ENCODE peak calls at places on chromosomes 13 and 19, in four cellular contexts. V is HepG2, L is K562, Z is H1. R is an unnamed sample.

GRCh38 chr13:62309904-62310303 is 894.3 kb upstream of the PCDH20 start:
- DNase-seq in V (no peak), L (no peak), Z (peak; percentile 13), R (no peak)

GRCh38 chr19:13002389-13002898 is 7.2 kb downstream of the NFIX start:
- DNase-seq in V (no peak), L (no peak), Z (no peak), R (no peak)

GRCh38 chr13:25910243-25910642 is 141.6 kb downstream of the SHISA2 start:
- DNase-seq in V (no peak), Z (no peak), L (no peak), R (no peak)

GRCh38 chr19:1567116-1567847 is 843 bp downstream of the MEX3D start:
- DNase-seq in V (no peak), Z (no peak), L (peak; percentile 55), R (no peak)

GRCh38 chr19:44990459-44990858 is 10.8 kb upstream of the RELB start:
- DNase-seq in V (no peak), L (no peak), Z (no peak), R (no peak)

GRCh38 chr19:37078717-37079032 is 442 bp downstream of the ZNF420 start:
- DNase-seq in Z (no peak), V (no peak), L (no peak), R (no peak)

GRCh38 chr13:41905600-41906254 is 55.2 kb downstream of the VWA8 start:
- DNase-seq in L (peak; percentile 19), Z (no peak), V (peak; percentile 28), R (peak; percentile 25)

GRCh38 chr19:40247178-40247577 is 20.7 kb upstream of the CCNP start:
- DNase-seq in L (no peak), Z (no peak), V (no peak), R (no peak)

GRCh38 chr13:113049521-113049941 is 56.1 kb upstream of the F7 start:
- DNase-seq in V (no peak), L (no peak), Z (no peak), R (no peak)

GRCh38 chr13:49419292-49419691 is 24.6 kb downstream of the CAB39L start:
- DNase-seq in Z (no peak), V (peak; percentile 13), L (no peak), R (no peak)

GRCh38 chr13:75702476-75702875 is 66.3 kb downstream of the LMO7 start:
- DNase-seq in Z (no peak), L (no peak), V (no peak), R (no peak)

GRCh38 chr19:39133431-39134270 is 8.1 kb downstream of the PAK4 start:
- DNase-seq in L (no peak), Z (no peak), V (no peak), R (no peak)

GRCh38 chr19:3968556-3969434 is 2.1 kb downstream of the DAPK3 start:
- DNase-seq in L (peak; percentile 50), V (peak; percentile 98), Z (peak; percentile 97), R (peak; percentile 97)

GRCh38 chr13:111029957-111030609 is 85.0 kb upstream of the ARHGEF7 start:
- DNase-seq in V (no peak), L (no peak), Z (no peak), R (no peak)
- TF ChIP-seq MAFK in V (no peak), L (no peak), Z (no peak), R (no peak)

GRCh38 chr13:98546402-98546801 is 30.5 kb downstream of the STK24 start:
- DNase-seq in Z (no peak), L (no peak), V (no peak), R (no peak)
- TF ChIP-seq MAX in Z (no peak), L (no peak), V (no peak), R (no peak)

GRCh38 chr19:17255150-17255621 is 9.4 kb downstream of the USHBP1 start:
- DNase-seq in Z (no peak), L (no peak), V (peak; percentile 75), R (no peak)
- TF ChIP-seq MAFK in Z (no peak), L (no peak), V (no peak), R (no peak)

GRCh38 chr13:114148521-114148855 is 16.1 kb upstream of the RASA3 start:
- DNase-seq in Z (no peak), L (no peak), V (no peak), R (no peak)
- TF ChIP-seq MAX in Z (no peak), L (no peak), V (no peak), R (no peak)

GRCh38 chr13:27928353-27928804 is 8.6 kb downstream of the PDX1 start:
- DNase-seq in V (no peak), Z (no peak), L (no peak), R (no peak)

GRCh38 chr13:27924529-27925141 is 4.8 kb downstream of the PDX1 start:
- DNase-seq in V (no peak), L (no peak), Z (no peak), R (no peak)

GRCh38 chr13:27925220-27925991 is 5.6 kb downstream of the PDX1 start:
- DNase-seq in L (no peak), V (no peak), Z (no peak), R (no peak)

GRCh38 chr13:27927444-27928352 is 7.9 kb downstream of the PDX1 start:
- DNase-seq in Z (no peak), L (no peak), V (no peak), R (no peak)

DNA sequence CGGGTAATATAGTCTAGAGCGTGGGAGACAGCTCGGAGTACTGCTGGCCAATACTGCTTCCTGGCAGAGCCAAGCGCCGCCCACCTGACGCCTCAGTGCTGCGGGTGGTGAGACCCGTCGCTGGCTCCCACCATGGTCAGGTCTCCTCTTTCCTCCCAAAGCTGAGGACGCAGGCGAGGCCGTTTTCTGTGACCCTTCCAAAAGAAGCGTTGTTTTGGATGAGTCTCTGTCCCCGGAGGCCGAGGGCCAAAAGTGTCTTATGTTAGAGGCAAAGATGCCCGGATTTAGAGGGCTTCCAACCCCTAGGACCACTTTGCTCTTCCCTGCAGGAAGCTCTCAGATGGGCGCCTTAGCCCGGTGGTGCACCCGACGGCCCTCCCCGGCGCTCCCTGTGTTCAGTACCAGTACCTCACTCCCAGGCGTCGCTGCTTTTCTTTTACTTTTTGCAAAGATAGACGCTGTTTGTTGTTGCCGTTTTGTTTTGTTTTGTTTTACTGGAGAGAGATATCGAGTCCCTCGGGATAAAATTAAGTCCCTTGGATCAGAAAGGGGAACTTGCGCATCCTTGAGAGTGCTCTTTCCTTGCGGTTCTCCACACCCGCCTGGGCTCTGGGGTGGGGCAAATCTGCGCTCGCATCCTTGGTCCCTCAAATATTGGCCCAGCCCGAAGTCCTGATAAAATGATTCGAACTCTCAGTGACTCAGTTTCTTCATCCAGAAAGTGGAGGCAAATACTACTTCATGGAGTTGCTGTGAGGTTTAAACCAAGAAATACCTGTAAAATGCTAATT is 7.0 kb downstream of the PDX1 start:
- DNase-seq in V (no peak), L (no peak), Z (no peak), R (no peak)
- TF ChIP-seq MAFK in V (no peak), L (no peak), Z (no peak), R (no peak)

GRCh38 chr13:40389081-40389641 is 277.3 kb downstream of the FOXO1 start:
- DNase-seq in Z (no peak), V (no peak), L (no peak), R (no peak)
- TF ChIP-seq MAX in Z (no peak), V (no peak), L (no peak), R (no peak)

DNA sequence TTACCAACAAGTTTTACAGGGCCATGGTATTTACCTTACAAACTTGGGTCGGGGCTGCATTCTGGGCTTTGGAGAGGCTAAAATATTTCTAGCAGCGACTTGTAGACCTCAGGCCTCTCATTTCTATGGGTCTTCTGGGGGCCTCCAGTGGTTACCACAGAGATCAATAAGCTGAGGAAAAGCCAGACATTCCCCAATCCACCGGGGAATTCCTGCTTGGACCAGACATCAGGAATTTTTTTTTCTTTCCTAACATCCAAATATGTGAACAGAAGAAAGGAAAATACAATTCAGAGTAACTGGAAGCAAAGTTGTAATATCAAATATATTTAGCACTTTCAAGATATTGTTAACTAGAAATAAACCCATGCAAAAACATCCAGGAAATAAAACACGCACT is 1.5 kb downstream of the DZIP1 start:
- DNase-seq in L (no peak), Z (no peak), V (no peak), R (no peak)
- TF ChIP-seq MAFK in L (no peak), Z (no peak), V (no peak), R (no peak)